ENCODE peak calls at places on chromosome 3, in four cellular contexts. U is kidney, X is left lung, V is IMR-90. Q is an unnamed sample.

GRCh38 chr3:65348596-65348995 is 660.8 kb upstream of the ADAMTS9 start:
- DNase-seq in V (peak), X (no peak), U (no peak), Q (no peak)

GRCh38 chr3:131735121-131735520 is 232.3 kb upstream of the MRPL3 start:
- DNase-seq in X (no peak), V (no peak), U (no peak), Q (no peak)

GRCh38 chr3:186166491-186167288 is 57.8 kb upstream of the ETV5 start:
- DNase-seq in X (no peak), U (no peak), V (no peak), Q (no peak)

GRCh38 chr3:97958396-97958795 is 13.8 kb downstream of the RIOX2 start:
- DNase-seq in X (no peak), U (no peak), V (peak), Q (no peak)

GRCh38 chr3:127149621-127150310 is 43.2 kb upstream of the PRR23E start:
- DNase-seq in V (no peak), X (peak), U (peak), Q (peak)

GRCh38 chr3:72818092-72818721 is 30.0 kb downstream of the SHQ1 start:
- DNase-seq in X (no peak), V (peak), U (no peak), Q (no peak)

GRCh38 chr3:52198643-52199608 is 966 bp downstream of the ALAS1 start:
- DNase-seq in U (no peak), V (no peak), X (no peak), Q (no peak)

GRCh38 chr3:105661461-105661860 is 207.4 kb downstream of the CBLB start:
- DNase-seq in U (no peak), V (no peak), X (no peak), Q (no peak)

GRCh38 chr3:122169911-122170310 is 13.6 kb upstream of the CASR start:
- DNase-seq in U (no peak), X (no peak), V (no peak), Q (no peak)

GRCh38 chr3:119181765-119182164 is 8.4 kb downstream of the UPK1B start:
- DNase-seq in V (no peak), X (no peak), U (no peak), Q (no peak)

GRCh38 chr3:72317491-72317890 is 530.8 kb downstream of the SHQ1 start:
- DNase-seq in X (no peak), V (peak), U (no peak), Q (no peak)

GRCh38 chr3:193791041-193792032 is 198.3 kb downstream of the OPA1 start:
- DNase-seq in X (peak), V (no peak), U (no peak), Q (no peak)

GRCh38 chr3:73393005-73393404 is 231.7 kb downstream of the PDZRN3 start:
- DNase-seq in V (no peak), U (no peak), X (no peak), Q (no peak)

GRCh38 chr3:175672119-175672689 is 813.1 kb downstream of the NAALADL2 start:
- DNase-seq in V (peak), X (no peak), U (no peak), Q (no peak)

GRCh38 chr3:12549971-12550760 is 4.9 kb upstream of the MKRN2OS start:
- DNase-seq in U (no peak), V (no peak), X (no peak), Q (no peak)

GRCh38 chr3:104546301-104546700 is 820.4 kb upstream of the ALCAM start:
- DNase-seq in U (no peak), X (no peak), V (no peak), Q (no peak)

GRCh38 chr3:55637906-55638635 is 151.0 kb upstream of the WNT5A start:
- DNase-seq in U (no peak), X (no peak), V (no peak), Q (no peak)

GRCh38 chr3:189393598-189393997 is 221.8 kb downstream of the TPRG1 start:
- DNase-seq in X (no peak), U (no peak), V (no peak), Q (no peak)

GRCh38 chr3:139295040-139295439 is 48.8 kb upstream of the MRPS22 start:
- DNase-seq in U (no peak), X (no peak), V (no peak), Q (no peak)

GRCh38 chr3:72306800-72307341 is 521.9 kb upstream of the PROK2 start:
- DNase-seq in U (peak), X (no peak), V (peak), Q (no peak)

GRCh38 chr3:66464512-66464894 is 36.3 kb downstream of the LRIG1 start:
- DNase-seq in V (peak), U (no peak), X (no peak), Q (no peak)

GRCh38 chr3:117531078-117531477 is 821.5 kb downstream of the TUSC7 start:
- DNase-seq in V (no peak), U (no peak), X (no peak), Q (no peak)

GRCh38 chr3:37718647-37719046 is 143.0 kb upstream of the CTDSPL start:
- DNase-seq in U (no peak), V (no peak), X (no peak), Q (no peak)

GRCh38 chr3:120435621-120436020 is 15.2 kb downstream of the FSTL1 start:
- DNase-seq in V (peak), U (no peak), X (no peak), Q (no peak)

GRCh38 chr3:185175370-185175987 is 22.6 kb upstream of the C3orf70 start:
- DNase-seq in V (peak), X (no peak), U (peak), Q (no peak)

GRCh38 chr3:168088106-168088722 is 7.5 kb downstream of the GOLIM4 start:
- DNase-seq in X (no peak), V (no peak), U (no peak), Q (no peak)

GRCh38 chr3:195849322-195850074 is 37.8 kb upstream of the MUC4 start:
- DNase-seq in X (no peak), V (no peak), U (peak), Q (no peak)

GRCh38 chr3:81545572-81545971 is 215.9 kb downstream of the GBE1 start:
- DNase-seq in U (no peak), V (peak), X (no peak), Q (no peak)

GRCh38 chr3:50671331-50671730 is 3.4 kb upstream of the DOCK3 start:
- DNase-seq in X (peak), V (peak), U (no peak), Q (no peak)

GRCh38 chr3:54814224-54814623 is 113.6 kb downstream of the LRTM1 start:
- DNase-seq in V (no peak), U (no peak), X (no peak), Q (no peak)

GRCh38 chr3:97673357-97673997 is 91.1 kb upstream of the ARL6 start:
- DNase-seq in V (no peak), U (no peak), X (no peak), Q (no peak)

DNA sequence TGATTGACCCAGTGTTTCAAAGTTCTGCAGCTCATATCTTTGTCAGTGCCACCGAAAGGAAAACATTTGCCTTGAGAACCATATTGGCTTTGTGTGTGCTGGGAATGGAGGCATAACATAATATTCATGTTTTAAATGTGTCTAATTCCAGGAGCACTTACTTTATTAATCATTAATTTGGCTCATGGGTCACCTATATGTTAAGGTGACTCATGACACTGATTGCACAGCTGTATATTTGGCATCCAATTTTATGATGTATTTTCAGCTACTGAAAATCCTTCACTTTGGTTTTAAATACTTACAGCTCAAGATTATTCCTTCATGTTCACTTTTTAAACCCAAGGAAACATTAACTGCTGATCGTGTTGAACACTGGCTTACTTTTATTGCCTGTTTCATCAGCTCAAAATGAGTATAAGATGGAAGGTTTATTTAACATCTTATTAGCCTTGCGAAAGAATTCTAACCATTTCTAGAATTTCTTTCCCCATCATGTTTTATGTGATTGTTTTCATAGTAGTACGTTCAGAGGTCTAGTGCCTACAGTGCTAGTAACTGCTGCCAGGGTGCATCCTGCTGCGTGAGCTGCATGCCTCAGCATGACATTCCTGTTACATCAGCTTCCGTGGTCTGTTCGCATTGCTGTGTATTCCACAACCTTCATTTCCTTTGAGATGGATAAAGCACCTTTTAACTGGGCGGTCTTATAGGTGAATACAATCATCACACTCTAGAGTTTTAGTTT is 63.7 kb downstream of the LRCH3 start:
- DNase-seq in U (no peak), V (peak), X (no peak), Q (no peak)
- TF ChIP-seq CTCF in U (no peak), V (no peak), X (no peak), Q (peak)

DNA sequence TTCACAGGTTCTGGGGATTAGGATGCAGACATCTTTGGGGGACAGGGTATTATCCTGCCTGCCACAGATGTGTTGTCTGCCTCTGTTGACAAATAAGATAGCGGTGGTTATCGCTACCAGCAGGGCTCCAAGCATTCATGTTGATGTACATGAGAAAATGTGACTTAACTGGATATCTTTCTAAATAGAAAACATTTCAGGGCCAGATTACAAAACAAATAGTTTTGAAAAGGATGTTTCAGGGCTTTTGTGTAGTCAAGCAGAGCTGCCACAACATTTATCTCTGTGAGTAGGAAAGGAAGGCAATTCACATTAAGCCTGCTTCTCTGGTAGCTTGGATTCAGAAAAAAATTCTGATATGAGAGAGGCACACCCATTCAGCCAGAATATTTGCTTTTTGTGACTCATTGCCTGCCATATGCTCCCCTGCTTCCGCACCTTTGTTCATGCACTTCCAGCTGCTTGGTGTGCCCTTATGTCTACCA is 22.8 kb downstream of the PLS1 start:
- DNase-seq in U (no peak), X (no peak), V (no peak), Q (no peak)
- TF ChIP-seq CTCF in U (no peak), X (no peak), V (no peak), Q (no peak)

GRCh38 chr3:61936344-61936937 is 375.1 kb downstream of the PTPRG start:
- DNase-seq in U (no peak), X (no peak), V (peak), Q (no peak)
- TF ChIP-seq CTCF in U (peak), X (no peak), V (peak), Q (peak)

GRCh38 chr3:20190991-20191390 is 5.0 kb upstream of the SGO1 start:
- DNase-seq in V (no peak), U (no peak), X (no peak), Q (no peak)
- TF ChIP-seq CTCF in V (no peak), U (no peak), X (no peak), Q (no peak)